ENCODE peak calls at places on chromosome 19, in ten cellular contexts. V is NCI-H1694; P is activated T-cell treated with anti-CD3 and anti-CD28 coated beads, Interleukin-2, amount 50 U/mL, for 24 hours; G is CD4-positive, CD25-positive, alpha-beta regulatory T cell; X is aorta; I is SHP77; F is CD8-positive, alpha-beta T cell; R is dermis microvascular lymphatic vessel endothelial cell; U is HepG2; Z is BJ. A is an unnamed sample.

GRCh38 chr19:28377077-28377476 is 835.9 kb downstream of the UQCRFS1 start:
- DNase-seq in I (no peak), X (no peak), R (peak), F (no peak), P (no peak), U (no peak), V (no peak), G (no peak), Z (no peak), A (no peak)

GRCh38 chr19:38898788-38899446 is 501 bp downstream of the SIRT2 start:
- DNase-seq in F (no peak), I (no peak), V (no peak), R (no peak), U (no peak), G (no peak), X (no peak), P (no peak), Z (no peak), A (no peak)

GRCh38 chr19:49272204-49272603 is 52.8 kb downstream of the SLC6A16 start:
- DNase-seq in F (no peak), G (peak), I (no peak), R (no peak), Z (peak), P (no peak), U (no peak), V (no peak), X (no peak), A (no peak)

GRCh38 chr19:7326105-7326877 is 22.4 kb upstream of the ARHGEF18 start:
- DNase-seq in U (peak), V (peak), I (no peak), P (peak), F (no peak), G (peak), X (peak), R (peak), Z (no peak), A (peak)

GRCh38 chr19:45253396-45254027 is 2.4 kb downstream of the MARK4 start:
- DNase-seq in V (no peak), P (peak), F (no peak), I (no peak), Z (no peak), G (peak), X (no peak), U (no peak), R (no peak), A (peak)

GRCh38 chr19:20162821-20163220 is 4.2 kb upstream of the ZNF486 start:
- DNase-seq in F (no peak), U (no peak), G (no peak), P (no peak), X (no peak), I (no peak), R (no peak), Z (no peak), V (no peak), A (no peak)

GRCh38 chr19:36140289-36141038 is 598 bp downstream of the CAPNS1 start:
- DNase-seq in Z (no peak), X (peak), U (peak), I (peak), R (peak), F (peak), G (peak), P (no peak), V (peak), A (peak)

GRCh38 chr19:789473-790052 is 7.7 kb upstream of the PTBP1 start:
- DNase-seq in F (no peak), G (no peak), U (peak), R (peak), Z (no peak), P (no peak), I (no peak), X (no peak), V (no peak), A (no peak)

GRCh38 chr19:46821512-46822359 is 28.9 kb downstream of the AP2S1 start:
- DNase-seq in X (no peak), I (peak), R (no peak), G (peak), U (no peak), P (peak), F (peak), Z (no peak), V (no peak), A (no peak)

GRCh38 chr19:54473071-54473941 is at the start of gene CDC42EP5:
- DNase-seq in Z (peak), F (no peak), P (no peak), X (peak), I (no peak), U (no peak), G (no peak), R (peak), V (no peak), A (no peak)

GRCh38 chr19:44576843-44577565 is 36.4 kb upstream of the IGSF23 start:
- DNase-seq in X (no peak), I (peak), F (no peak), U (peak), Z (no peak), G (no peak), V (no peak), R (peak), P (no peak), A (peak)

GRCh38 chr19:16290692-16291091 is 33.9 kb upstream of the KLF2 start:
- DNase-seq in X (no peak), F (no peak), R (peak), U (no peak), I (no peak), V (no peak), Z (no peak), G (no peak), P (no peak), A (no peak)

GRCh38 chr19:35013820-35014754 is 14.0 kb downstream of the GRAMD1A start:
- DNase-seq in F (peak), I (no peak), G (peak), U (no peak), Z (no peak), R (peak), V (no peak), P (peak), X (no peak), A (no peak)

GRCh38 chr19:9729162-9729561 is 39.4 kb downstream of the ZNF846 start:
- DNase-seq in F (no peak), X (no peak), G (no peak), Z (no peak), P (no peak), I (no peak), V (no peak), U (no peak), R (no peak), A (no peak)

GRCh38 chr19:38375748-38376147 is 1.4 kb downstream of the PSMD8 start:
- DNase-seq in I (no peak), G (no peak), Z (no peak), X (no peak), F (no peak), P (no peak), R (no peak), V (no peak), U (no peak), A (no peak)

GRCh38 chr19:50493171-50493570 is 16.5 kb upstream of the GARIN5A start:
- DNase-seq in U (no peak), P (no peak), V (no peak), R (no peak), X (peak), I (no peak), Z (no peak), F (no peak), G (no peak), A (no peak)